ENCODE peak calls at places on chromosome 11, in ten cellular contexts. P is naive thymus-derived CD8-positive, alpha-beta T cell; U is anterior cingulate cortex; V is activated CD4-positive, alpha-beta T cell treated with anti-CD3 and anti-CD28 coated beads, Interleukin-2, amount 50 U/mL, for 48 hours; T is MV-4-11; N is cardiac septum; M is GM23338; C is adipocyte; E is activated naive CD4-positive, alpha-beta T cell treated with anti-CD3 and anti-CD28 coated beads, Interleukin-2, amount 10 ng/mL, durations not matched to agents 7 days and 5 days; R is GM19239. O is an unnamed sample.

GRCh38 chr11:77619576-77620198 is 17.9 kb downstream of the CLNS1A start:
- DNase-seq in P (no peak), U (no peak), V (no peak), T (no peak), N (no peak), M (peak), C (peak), E (no peak), R (no peak), O (no peak)

GRCh38 chr11:60658409-60658808 is 41.0 kb upstream of the MS4A8 start:
- DNase-seq in P (no peak), U (no peak), V (no peak), T (no peak), N (no peak), M (no peak), C (no peak), E (no peak), R (no peak), O (no peak)

GRCh38 chr11:12274558-12275197 is 102.7 kb upstream of the PARVA start:
- DNase-seq in P (no peak), U (no peak), V (no peak), T (no peak), N (peak), M (no peak), C (peak), E (no peak), R (no peak), O (no peak)

GRCh38 chr11:69241075-69241740 is 52.7 kb upstream of the MYEOV start:
- DNase-seq in P (no peak), U (no peak), V (no peak), T (no peak), N (peak), M (peak), C (no peak), E (no peak), R (no peak), O (no peak)

GRCh38 chr11:110951041-110951440 is 238.8 kb upstream of the ARHGAP20 start:
- DNase-seq in P (no peak), U (no peak), V (no peak), T (no peak), N (no peak), M (no peak), C (no peak), E (no peak), R (no peak), O (no peak)

GRCh38 chr11:60370252-60370810 is 8.0 kb upstream of the MS4A7 start:
- DNase-seq in P (no peak), U (no peak), V (no peak), T (no peak), N (no peak), M (no peak), C (no peak), E (no peak), R (no peak), O (no peak)

GRCh38 chr11:115377882-115378296 is 126.3 kb downstream of the CADM1 start:
- DNase-seq in P (no peak), U (no peak), V (no peak), T (peak), N (no peak), M (no peak), C (no peak), E (no peak), R (no peak), O (no peak)

GRCh38 chr11:57466680-57467079 is 6.4 kb downstream of the RTN4RL2 start:
- DNase-seq in P (no peak), U (no peak), V (no peak), T (peak), N (no peak), M (no peak), C (no peak), E (peak), R (no peak), O (no peak)

GRCh38 chr11:12159351-12160099 is 49.1 kb downstream of the MICAL2 start:
- DNase-seq in P (no peak), U (peak), V (no peak), T (peak), N (no peak), M (no peak), C (peak), E (no peak), R (no peak), O (no peak)

GRCh38 chr11:116709970-116710369 is 62.8 kb downstream of the BUD13 start:
- DNase-seq in P (no peak), U (no peak), V (no peak), T (no peak), N (no peak), M (peak), C (no peak), E (no peak), R (no peak), O (no peak)

GRCh38 chr11:16831281-16832192 is 93.1 kb downstream of the C11orf58 start:
- DNase-seq in P (no peak), U (no peak), V (no peak), T (peak), N (no peak), M (no peak), C (peak), E (no peak), R (no peak), O (no peak)

GRCh38 chr11:116366451-116366850 is 406.3 kb downstream of the BUD13 start:
- DNase-seq in P (no peak), U (no peak), V (no peak), T (no peak), N (no peak), M (no peak), C (no peak), E (no peak), R (no peak), O (no peak)

GRCh38 chr11:86408845-86409244 is 34.2 kb downstream of the CCDC81 start:
- DNase-seq in P (no peak), U (no peak), V (no peak), T (no peak), N (no peak), M (no peak), C (no peak), E (no peak), R (no peak), O (no peak)

GRCh38 chr11:11514246-11514645 is 107.6 kb downstream of the GALNT18 start:
- DNase-seq in P (no peak), U (no peak), V (no peak), T (no peak), N (no peak), M (peak), C (no peak), E (no peak), R (no peak), O (no peak)

GRCh38 chr11:106988151-106988806 is 30.0 kb downstream of the GUCY1A2 start:
- DNase-seq in P (no peak), U (no peak), V (no peak), T (peak), N (no peak), M (no peak), C (peak), E (no peak), R (no peak), O (no peak)

GRCh38 chr11:61266602-61267001 is 25.6 kb downstream of the PGA5 start:
- DNase-seq in P (no peak), U (no peak), V (no peak), T (no peak), N (no peak), M (no peak), C (peak), E (no peak), R (no peak), O (no peak)

GRCh38 chr11:45334410-45334809 is 48.3 kb upstream of the SYT13 start:
- DNase-seq in P (no peak), U (no peak), V (no peak), T (no peak), N (no peak), M (no peak), C (no peak), E (no peak), R (no peak), O (no peak)

GRCh38 chr11:8650401-8650990 is 32.0 kb downstream of the TRIM66 start:
- DNase-seq in P (no peak), U (no peak), V (no peak), T (no peak), N (no peak), M (no peak), C (no peak), E (no peak), R (no peak), O (no peak)

GRCh38 chr11:62505112-62505783 is 41.4 kb downstream of the AHNAK start:
- DNase-seq in P (no peak), U (no peak), V (no peak), T (no peak), N (no peak), M (peak), C (no peak), E (no peak), R (no peak), O (no peak)

GRCh38 chr11:7590529-7590928 is 76.7 kb downstream of the PPFIBP2 start:
- DNase-seq in P (no peak), U (no peak), V (no peak), T (no peak), N (no peak), M (no peak), C (no peak), E (no peak), R (no peak), O (no peak)

GRCh38 chr11:134677338-134677948 is 265.4 kb upstream of the B3GAT1 start:
- DNase-seq in P (no peak), U (no peak), V (no peak), T (no peak), N (no peak), M (no peak), C (no peak), E (no peak), R (no peak), O (no peak)

GRCh38 chr11:1863352-1864215 is 10.7 kb downstream of the LSP1 start:
- DNase-seq in P (no peak), U (no peak), V (no peak), T (peak), N (no peak), M (peak), C (peak), E (no peak), R (no peak), O (peak)

GRCh38 chr11:44208976-44209603 is 100.8 kb downstream of the ALX4 start:
- DNase-seq in P (no peak), U (no peak), V (no peak), T (no peak), N (no peak), M (no peak), C (peak), E (no peak), R (no peak), O (no peak)

GRCh38 chr11:120186799-120187591 is 23.8 kb upstream of the OAF start:
- DNase-seq in P (no peak), U (no peak), V (peak), T (no peak), N (peak), M (no peak), C (no peak), E (no peak), R (no peak), O (peak)

O was measured in upper lobe of right lung.